ENCODE peak calls at places on chromosomes 5 and 9, in seven cellular contexts. U is HCT116, E is neuronal stem cell, H is body of pancreas, S is iPS DF 6.9, C is cardiac muscle cell, Q is adrenal gland. G is an unnamed sample. For H3K36me3, the result is how much of the 10 kb centered on the place peaks cover.

GRCh38 chr5:125349432-125349831 is 603.0 kb upstream of the ZNF608 start:
- DNase-seq in U (no peak), E (peak), H (no peak), S (no peak), C (peak), Q (no peak), G (no peak)

GRCh38 chr5:115072266-115073056 is 97.2 kb downstream of the TRIM36 start:
- DNase-seq in U (no peak), E (no peak), H (peak), S (no peak), C (no peak), Q (no peak), G (no peak)

GRCh38 chr5:150114773-150115408 is 28.5 kb upstream of the CSF1R start:
- DNase-seq in U (no peak), E (no peak), H (no peak), S (no peak), C (no peak), Q (peak), G (no peak)

GRCh38 chr5:135566422-135567416 is 12.1 kb downstream of the CXCL14 start:
- DNase-seq in U (no peak), E (no peak), H (no peak), S (no peak), C (no peak), Q (no peak), G (no peak)

GRCh38 chr5:128334010-128334716 is 203.9 kb downstream of the FBN2 start:
- DNase-seq in U (no peak), E (no peak), H (no peak), S (no peak), C (no peak), Q (no peak), G (no peak)

GRCh38 chr9:111030492-111030891 is 7.8 kb downstream of the LPAR1 start:
- DNase-seq in U (no peak), E (no peak), H (no peak), S (no peak), C (peak), Q (no peak), G (no peak)

GRCh38 chr5:178307266-178308045 is 74.9 kb upstream of the PHYKPL start:
- DNase-seq in U (no peak), E (no peak), H (no peak), S (no peak), C (no peak), Q (no peak), G (no peak)

GRCh38 chr9:73158723-73159122 is 7.1 kb downstream of the ANXA1 start:
- DNase-seq in U (no peak), E (no peak), H (no peak), S (no peak), C (no peak), Q (no peak), G (no peak)

GRCh38 chr5:45261125-45261524 is 435.1 kb downstream of the HCN1 start:
- DNase-seq in U (no peak), E (no peak), H (no peak), S (no peak), C (no peak), Q (no peak), G (no peak)

GRCh38 chr9:16524078-16524477 is 346.4 kb downstream of the BNC2 start:
- DNase-seq in U (no peak), E (no peak), H (no peak), S (no peak), C (no peak), Q (no peak), G (no peak)

GRCh38 chr5:663436-664342 is 29.5 kb downstream of the TPPP start:
- DNase-seq in U (no peak), E (no peak), H (peak), S (no peak), C (no peak), Q (no peak), G (no peak)
- H3K36me3 ChIP-seq in U (under half), E (half or more), H (under half), S (under half), C (under half), Q (under half), G (under half)

GRCh38 chr9:129007766-129008468 is 20.2 kb downstream of the SH3GLB2 start:
- DNase-seq in U (no peak), E (no peak), H (no peak), S (no peak), C (no peak), Q (no peak), G (no peak)
- H3K36me3 ChIP-seq in U (under half), E (half or more), H (under half), S (under half), C (under half), Q (under half), G (under half)

DNA sequence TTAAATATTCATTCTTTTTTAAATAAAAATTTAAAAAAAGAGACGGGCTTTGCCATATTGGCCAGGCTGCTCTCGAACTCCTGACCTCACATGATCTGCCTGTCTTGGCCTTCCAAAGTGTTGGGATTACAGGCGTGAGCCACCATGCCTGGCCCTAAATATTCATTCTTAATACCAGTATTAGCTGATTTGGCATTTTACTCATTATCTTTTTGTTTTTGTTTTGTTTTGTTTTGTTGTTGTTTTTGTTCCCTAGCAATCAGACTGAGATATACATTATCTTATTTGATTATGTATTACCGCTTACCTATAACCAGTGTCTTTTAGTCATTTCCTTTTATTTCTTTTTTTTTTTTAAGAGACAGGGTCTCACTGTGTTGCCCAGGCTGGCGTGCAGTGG is 37.9 kb downstream of the RNF44 start:
- DNase-seq in U (no peak), E (no peak), H (no peak), S (no peak), C (no peak), Q (no peak), G (no peak)
- H3K36me3 ChIP-seq in U (half or more), E (under half), H (under half), S (under half), C (half or more), Q (half or more), G (half or more)

DNA sequence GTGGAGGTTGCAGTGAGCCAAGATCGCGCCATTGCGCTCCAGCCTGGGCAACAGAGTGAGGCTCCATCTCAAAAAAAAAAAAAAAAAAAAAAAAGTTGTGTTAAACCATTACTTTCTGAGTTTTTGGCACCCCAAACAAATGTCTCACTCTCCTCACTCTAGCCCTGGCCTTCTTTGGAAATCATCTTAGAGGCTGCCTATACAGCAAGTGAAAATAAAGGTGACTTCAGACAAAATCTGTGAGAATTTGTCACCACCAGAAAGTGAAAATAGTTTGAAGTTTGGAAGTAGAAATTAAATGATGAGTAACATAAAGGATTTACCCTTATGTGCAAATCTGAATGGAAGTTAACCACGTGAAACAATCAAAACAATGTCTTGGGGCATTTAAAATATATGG is 7.2 kb upstream of the ZNF131 start:
- DNase-seq in U (no peak), E (no peak), H (no peak), S (no peak), C (no peak), Q (no peak), G (no peak)
- H3K36me3 ChIP-seq in U (under half), E (under half), H (under half), S (under half), C (under half), Q (under half), G (under half)

GRCh38 chr9:124329996-124330714 is 72.4 kb downstream of the NEK6 start:
- DNase-seq in U (no peak), E (no peak), H (no peak), S (no peak), C (no peak), Q (no peak), G (no peak)

GRCh38 chr9:124332321-124332720 is 74.6 kb downstream of the NEK6 start:
- DNase-seq in U (no peak), E (no peak), H (no peak), S (no peak), C (no peak), Q (no peak), G (no peak)

GRCh38 chr9:124332756-124333155 is 75.0 kb downstream of the NEK6 start:
- DNase-seq in U (no peak), E (no peak), H (no peak), S (no peak), C (no peak), Q (no peak), G (no peak)

GRCh38 chr9:124333180-124333579 is 75.4 kb downstream of the NEK6 start:
- DNase-seq in U (no peak), E (no peak), H (no peak), S (no peak), C (no peak), Q (no peak), G (no peak)

GRCh38 chr9:124331580-124331979 is 73.8 kb downstream of the NEK6 start:
- DNase-seq in U (no peak), E (no peak), H (no peak), S (no peak), C (no peak), Q (no peak), G (no peak)
- H3K36me3 ChIP-seq in U (under half), E (under half), H (under half), S (under half), C (under half), Q (under half), G (under half)

GRCh38 chr9:93646640-93647178 is 70.3 kb downstream of the PHF2 start:
- DNase-seq in U (no peak), E (no peak), H (peak), S (no peak), C (no peak), Q (no peak), G (no peak)
- H3K36me3 ChIP-seq in U (under half), E (under half), H (under half), S (under half), C (under half), Q (half or more), G (under half)

DNA sequence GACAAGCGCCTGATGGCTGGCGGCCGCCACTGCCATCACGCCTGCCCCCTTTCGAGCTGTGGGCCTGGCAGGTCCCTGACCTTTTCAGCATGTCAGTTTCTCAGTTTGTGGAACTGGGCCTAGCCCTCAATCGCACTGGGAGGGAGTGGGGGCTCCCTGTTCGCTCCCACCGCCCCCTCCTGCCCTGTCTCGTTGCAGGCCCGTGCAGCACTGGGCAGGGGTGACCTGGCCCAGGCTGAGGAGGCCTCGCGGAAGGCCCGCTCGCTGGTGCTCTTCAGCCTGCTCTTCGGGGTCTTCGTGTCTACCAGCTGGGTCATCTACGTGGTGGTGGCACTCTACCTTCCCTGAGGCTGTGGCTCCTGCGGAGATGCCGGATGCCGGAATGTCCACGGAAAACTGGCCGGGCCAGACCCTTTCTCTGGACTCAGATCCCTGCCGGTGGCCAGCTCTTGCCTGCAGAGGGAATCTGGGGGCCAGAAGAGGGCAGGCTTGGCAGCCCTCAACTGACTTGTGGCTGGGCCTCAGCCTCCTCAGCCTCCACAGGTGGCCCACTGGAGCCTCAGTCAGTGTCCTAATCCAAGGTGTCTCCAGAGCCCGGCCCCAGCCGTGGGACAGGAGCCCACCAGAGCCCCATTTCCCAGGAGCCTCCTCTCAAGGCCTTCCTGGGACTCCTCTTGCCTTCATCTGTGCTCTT is 12.7 kb downstream of the PRRT1B start:
- DNase-seq in U (no peak), E (no peak), H (no peak), S (no peak), C (no peak), Q (no peak), G (no peak)
- H3K36me3 ChIP-seq in U (under half), E (under half), H (under half), S (under half), C (under half), Q (under half), G (under half)

DNA sequence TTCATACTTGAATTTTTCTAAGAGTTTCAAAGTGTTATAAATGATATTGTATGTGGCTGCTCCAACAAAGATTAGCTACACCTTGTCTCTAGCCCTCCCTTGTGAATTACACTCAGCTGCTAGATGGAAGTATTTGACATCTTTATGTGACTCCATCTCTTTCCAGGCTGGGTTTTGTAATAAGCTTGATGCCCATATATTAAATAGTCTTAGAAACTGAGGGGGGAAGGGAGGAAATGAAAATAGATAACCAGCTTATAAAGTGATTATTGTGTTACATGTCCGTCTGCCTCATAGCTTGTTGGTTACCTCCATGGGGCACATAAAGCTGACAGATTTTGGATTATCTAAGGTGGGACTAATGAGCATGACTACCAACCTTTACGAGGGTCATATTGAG is 63.4 kb downstream of the CD180 start:
- DNase-seq in U (no peak), E (no peak), H (no peak), S (no peak), C (no peak), Q (no peak), G (no peak)
- H3K36me3 ChIP-seq in U (under half), E (under half), H (under half), S (under half), C (half or more), Q (under half), G (under half)

GRCh38 chr9:122819791-122820489 is 8.4 kb downstream of the PDCL start:
- DNase-seq in U (no peak), E (no peak), H (no peak), S (no peak), C (no peak), Q (no peak), G (no peak)
- H3K36me3 ChIP-seq in U (under half), E (under half), H (under half), S (under half), C (under half), Q (under half), G (under half)

G was measured in MG63.